ENCODE peak calls at places on chromosomes 11 and 22, in four cellular contexts. One of them, this sample, is unnamed.

GRCh38 chr11:8026982-8027381 is 39.8 kb downstream of the EIF3F start:
- DNase-seq in transverse colon: no peak
- DNase-seq in cardiac muscle cell: no peak
- DNase-seq in neural progenitor cell: no peak
- DNase-seq in this sample: no peak

GRCh38 chr11:126322996-126323395 is 19.1 kb downstream of the DCPS start:
- DNase-seq in transverse colon: no peak
- DNase-seq in cardiac muscle cell: no peak
- DNase-seq in neural progenitor cell: no peak
- DNase-seq in this sample: no peak

GRCh38 chr11:67006029-67006884 is 16.7 kb upstream of the SYT12 start:
- DNase-seq in transverse colon: no peak
- DNase-seq in cardiac muscle cell: no peak
- DNase-seq in neural progenitor cell: peak; percentile 23
- DNase-seq in this sample: no peak

GRCh38 chr11:17978553-17979287 is 34.1 kb downstream of the SERGEF start:
- DNase-seq in transverse colon: peak; percentile 42
- DNase-seq in cardiac muscle cell: peak; percentile 58
- DNase-seq in neural progenitor cell: peak; percentile 79
- DNase-seq in this sample: no peak

GRCh38 chr11:71307811-71308645 is 55.7 kb upstream of the SHANK2 start:
- DNase-seq in transverse colon: no peak
- DNase-seq in cardiac muscle cell: no peak
- DNase-seq in neural progenitor cell: no peak
- DNase-seq in this sample: no peak

GRCh38 chr11:127815316-127815715 is 772.0 kb downstream of the ETS1 start:
- DNase-seq in transverse colon: no peak
- DNase-seq in cardiac muscle cell: no peak
- DNase-seq in neural progenitor cell: no peak
- DNase-seq in this sample: no peak

GRCh38 chr11:102592634-102593581 is 32.2 kb downstream of the MMP20 start:
- DNase-seq in transverse colon: no peak
- DNase-seq in cardiac muscle cell: peak; percentile 37
- DNase-seq in neural progenitor cell: peak; percentile 58
- DNase-seq in this sample: no peak

GRCh38 chr11:3178349-3178748 is 13.2 kb upstream of the OSBPL5 start:
- DNase-seq in transverse colon: no peak
- DNase-seq in cardiac muscle cell: peak; percentile 70
- DNase-seq in neural progenitor cell: no peak
- DNase-seq in this sample: no peak

GRCh38 chr11:72712168-72712721 is 38.0 kb upstream of the PDE2A start:
- DNase-seq in transverse colon: peak; percentile 50
- DNase-seq in cardiac muscle cell: no peak
- DNase-seq in neural progenitor cell: peak; percentile 56
- DNase-seq in this sample: no peak

GRCh38 chr11:71342951-71343827 is 90.8 kb upstream of the SHANK2 start:
- DNase-seq in transverse colon: peak; percentile 38
- DNase-seq in cardiac muscle cell: peak; percentile 41
- DNase-seq in neural progenitor cell: peak; percentile 72
- DNase-seq in this sample: peak; percentile 61

GRCh38 chr11:128871165-128871564 is 4.1 kb upstream of the KCNJ1 start:
- DNase-seq in transverse colon: no peak
- DNase-seq in cardiac muscle cell: no peak
- DNase-seq in neural progenitor cell: peak; percentile 50
- DNase-seq in this sample: no peak

DNA sequence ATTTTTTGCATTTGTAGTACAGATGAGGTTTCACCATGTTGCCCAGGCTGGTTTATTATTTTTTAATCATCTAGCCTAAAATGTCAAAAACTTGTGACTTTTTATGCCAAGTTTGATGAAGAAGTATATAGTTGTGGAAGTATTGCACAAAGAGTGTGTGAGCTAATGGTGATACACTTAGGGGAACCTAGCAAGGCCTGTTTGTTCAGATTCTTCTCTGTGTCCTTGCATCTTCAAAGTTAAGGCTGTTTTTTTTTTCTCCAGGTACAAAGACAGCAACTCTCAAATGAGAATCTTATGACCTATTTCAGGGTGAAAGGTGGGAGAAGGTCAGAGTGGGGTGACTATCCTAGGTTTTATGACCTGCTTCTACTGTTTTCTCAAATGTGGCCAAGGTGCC is 7.3 kb downstream of the SLCO2B1 start:
- DNase-seq in transverse colon: no peak
- DNase-seq in cardiac muscle cell: no peak
- DNase-seq in neural progenitor cell: no peak
- DNase-seq in this sample: no peak
- H3K4me1 ChIP-seq in transverse colon: peaks cover 14% of the 10 kb centered on the region
- H3K4me1 ChIP-seq in cardiac muscle cell: no peaks in the 10 kb centered on the region
- H3K4me1 ChIP-seq in neural progenitor cell: no peaks in the 10 kb centered on the region
- H3K4me1 ChIP-seq in this sample: peaks cover 73% of the 10 kb centered on the region

DNA sequence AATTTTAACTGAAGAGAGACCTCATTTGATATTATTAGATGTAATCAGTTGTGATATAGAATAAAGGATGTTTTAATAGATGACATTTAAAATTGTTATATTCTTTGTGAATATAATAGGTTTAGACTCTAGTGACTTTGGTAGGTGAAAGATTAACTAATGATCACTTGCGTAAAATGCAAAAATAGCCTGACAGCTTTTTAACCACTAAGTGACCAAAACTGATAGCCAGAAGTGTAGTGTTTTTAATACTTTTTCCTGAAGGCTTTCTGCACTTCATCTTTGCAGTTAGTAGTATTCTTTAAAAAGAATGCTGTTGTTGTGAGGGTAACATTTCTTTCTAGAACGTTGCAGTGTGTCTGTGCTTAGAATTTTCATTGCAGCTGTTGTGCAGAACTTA is 5.1 kb downstream of the CAPRIN1 start:
- DNase-seq in transverse colon: no peak
- DNase-seq in cardiac muscle cell: no peak
- DNase-seq in neural progenitor cell: no peak
- DNase-seq in this sample: no peak
- H3K4me3 ChIP-seq in transverse colon: no peak overlapping the region
- H3K4me3 ChIP-seq in cardiac muscle cell: peak overlapping the region; percentile 5
- H3K4me3 ChIP-seq in neural progenitor cell: peak overlapping the region; percentile 100
- H3K4me3 ChIP-seq in this sample: no peak overlapping the region

DNA sequence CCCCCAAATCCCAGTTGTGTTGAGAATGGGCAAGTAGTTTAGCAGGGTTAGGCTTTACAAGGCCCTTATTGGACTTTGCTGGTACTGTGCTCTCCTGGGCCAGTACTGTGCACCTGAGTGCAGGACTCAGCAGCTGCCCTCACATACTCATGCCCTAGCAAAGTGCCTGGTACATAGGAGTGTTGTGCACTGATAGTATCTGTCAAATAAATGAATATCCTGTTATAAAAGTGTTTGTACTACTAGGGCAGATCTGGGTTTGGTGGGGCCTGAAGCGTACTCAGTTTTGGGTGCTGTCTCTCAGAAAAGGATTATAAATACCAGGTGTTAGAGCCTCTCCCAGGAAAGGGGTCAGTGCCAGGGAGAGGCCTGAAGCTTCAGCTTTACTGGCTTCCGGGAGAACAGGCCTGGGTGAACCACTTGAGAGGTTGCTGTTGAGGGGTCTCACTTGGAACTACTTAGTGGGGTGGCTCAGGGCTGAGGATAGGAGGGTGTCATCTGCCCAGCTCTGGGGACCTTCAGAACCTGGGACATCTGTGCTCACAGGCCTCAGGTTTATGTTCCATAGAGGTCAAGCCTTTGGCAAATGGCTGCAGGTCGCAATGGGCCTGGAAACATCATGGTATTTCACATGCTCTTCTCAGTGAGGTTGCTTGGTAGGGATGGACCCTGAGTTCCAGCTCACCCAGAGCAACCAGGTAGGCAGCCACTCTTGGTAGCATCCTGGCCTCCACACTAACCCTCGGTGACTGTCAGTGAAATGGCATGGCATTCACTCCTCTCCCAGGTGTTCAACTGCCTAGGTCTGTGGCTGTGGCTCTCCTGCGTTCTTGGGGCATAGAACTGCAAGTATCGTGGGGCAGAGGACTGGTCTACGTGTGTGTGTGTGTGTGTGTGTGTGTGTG is 106.1 kb downstream of the ZBTB16 start:
- DNase-seq in transverse colon: peak; percentile 51
- DNase-seq in cardiac muscle cell: no peak
- DNase-seq in neural progenitor cell: no peak
- DNase-seq in this sample: no peak
- H3K4me1 ChIP-seq in transverse colon: peaks cover 90% of the 10 kb centered on the region
- H3K4me1 ChIP-seq in cardiac muscle cell: peaks cover 35% of the 10 kb centered on the region
- H3K4me1 ChIP-seq in neural progenitor cell: peaks cover 56% of the 10 kb centered on the region
- H3K4me1 ChIP-seq in this sample: peaks cover 89% of the 10 kb centered on the region

DNA sequence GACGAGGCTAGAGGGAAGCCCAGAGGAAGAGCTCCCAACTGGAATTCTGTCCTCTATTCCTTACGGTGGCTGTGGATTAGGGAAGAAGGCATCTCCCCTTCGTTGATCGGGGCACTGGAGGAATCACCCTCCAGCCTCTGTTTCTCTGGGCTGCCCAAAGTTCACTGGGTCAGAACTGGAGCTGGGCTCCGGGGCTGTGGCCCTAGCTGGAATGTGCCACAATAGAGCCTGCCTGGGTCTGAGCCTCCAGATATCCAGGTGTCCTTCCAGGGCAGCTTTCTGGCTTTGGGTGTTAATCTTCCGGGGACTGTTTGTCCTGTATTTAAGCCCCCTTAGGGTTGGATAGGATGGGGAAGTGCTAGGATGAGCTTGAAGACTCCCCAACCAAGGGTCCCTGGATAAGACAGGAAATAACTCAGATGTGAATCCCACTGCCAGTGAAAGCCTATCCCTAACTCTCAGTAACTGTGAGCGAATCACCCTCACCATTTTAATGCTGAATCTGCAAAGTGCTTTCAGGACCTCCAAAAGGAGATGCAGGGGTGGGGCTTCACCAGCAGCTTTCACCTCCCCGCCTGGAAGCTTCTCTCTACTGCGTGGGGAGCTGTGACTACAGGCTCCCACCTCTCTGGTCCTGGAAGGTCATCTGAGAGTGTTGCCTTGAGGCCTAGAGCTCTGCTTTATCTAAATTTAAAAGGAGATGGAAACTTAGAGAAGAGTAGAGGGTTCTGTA is 9.5 kb downstream of the YPEL4 start:
- DNase-seq in transverse colon: no peak
- DNase-seq in cardiac muscle cell: no peak
- DNase-seq in neural progenitor cell: no peak
- DNase-seq in this sample: no peak
- H3K4me3 ChIP-seq in transverse colon: no peak overlapping the region
- H3K4me3 ChIP-seq in cardiac muscle cell: peak overlapping the region; percentile 92
- H3K4me3 ChIP-seq in neural progenitor cell: peak overlapping the region; percentile 98
- H3K4me3 ChIP-seq in this sample: no peak overlapping the region

DNA sequence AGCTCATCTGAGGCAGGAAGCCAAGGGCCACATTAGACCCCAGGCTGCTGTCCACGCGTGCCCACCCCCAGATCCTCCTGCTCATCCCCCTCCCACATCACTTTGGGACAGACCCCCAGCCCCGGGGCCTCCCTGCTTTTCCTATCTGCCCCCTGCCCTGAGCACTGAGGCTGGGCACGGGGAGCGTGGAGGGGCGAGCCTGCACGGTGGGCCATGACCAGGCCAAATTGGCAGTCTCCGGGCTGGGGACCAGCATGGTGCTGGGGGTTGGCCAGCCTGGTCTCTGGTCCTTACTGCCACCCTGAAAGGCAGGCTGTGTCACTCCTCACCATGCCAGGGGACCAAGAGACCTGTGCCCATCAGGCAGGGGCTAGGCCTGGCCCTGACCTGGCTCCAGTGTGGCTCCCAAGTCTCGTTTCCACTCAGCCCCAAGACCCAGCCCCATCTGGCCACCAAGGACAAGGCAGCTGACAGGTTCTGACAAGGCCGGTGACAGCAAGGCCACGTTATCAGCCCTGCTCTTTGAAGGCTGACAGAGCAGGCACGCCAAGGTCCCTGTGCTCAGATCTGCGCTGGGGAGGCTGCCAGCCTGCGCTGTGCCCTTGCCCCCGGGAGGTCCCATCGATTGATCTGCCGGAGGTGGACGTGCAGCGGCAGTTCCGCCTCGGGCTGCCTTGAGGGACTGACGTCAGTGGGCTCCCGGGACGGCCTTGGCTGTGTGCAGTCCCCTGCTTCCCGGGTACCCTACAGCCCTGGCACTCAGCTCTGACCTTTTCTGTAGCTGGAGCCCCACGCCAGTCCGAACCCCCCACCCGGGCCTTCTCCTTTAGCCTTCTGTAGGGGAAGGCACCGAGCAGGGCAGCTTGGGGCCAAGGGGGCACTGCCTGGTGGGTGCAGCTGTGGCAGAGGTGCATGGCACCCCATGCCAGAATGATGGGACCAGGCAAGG is 3.6 kb downstream of the TNNI2 start:
- DNase-seq in transverse colon: no peak
- DNase-seq in cardiac muscle cell: no peak
- DNase-seq in neural progenitor cell: no peak
- DNase-seq in this sample: no peak
- H3K4me1 ChIP-seq in transverse colon: no peaks in the 10 kb centered on the region
- H3K4me1 ChIP-seq in cardiac muscle cell: peaks cover 36% of the 10 kb centered on the region
- H3K4me1 ChIP-seq in neural progenitor cell: peaks cover 5% of the 10 kb centered on the region
- H3K4me1 ChIP-seq in this sample: peaks cover 3% of the 10 kb centered on the region

GRCh38 chr22:46673677-46674236 is 53.6 kb downstream of the GRAMD4 start:
- DNase-seq in transverse colon: no peak
- DNase-seq in cardiac muscle cell: no peak
- DNase-seq in neural progenitor cell: no peak
- DNase-seq in this sample: no peak
- H3K4me3 ChIP-seq in transverse colon: no peak overlapping the region
- H3K4me3 ChIP-seq in cardiac muscle cell: no peak overlapping the region
- H3K4me3 ChIP-seq in neural progenitor cell: no peak overlapping the region
- H3K4me3 ChIP-seq in this sample: peak overlapping the region; percentile 5

DNA sequence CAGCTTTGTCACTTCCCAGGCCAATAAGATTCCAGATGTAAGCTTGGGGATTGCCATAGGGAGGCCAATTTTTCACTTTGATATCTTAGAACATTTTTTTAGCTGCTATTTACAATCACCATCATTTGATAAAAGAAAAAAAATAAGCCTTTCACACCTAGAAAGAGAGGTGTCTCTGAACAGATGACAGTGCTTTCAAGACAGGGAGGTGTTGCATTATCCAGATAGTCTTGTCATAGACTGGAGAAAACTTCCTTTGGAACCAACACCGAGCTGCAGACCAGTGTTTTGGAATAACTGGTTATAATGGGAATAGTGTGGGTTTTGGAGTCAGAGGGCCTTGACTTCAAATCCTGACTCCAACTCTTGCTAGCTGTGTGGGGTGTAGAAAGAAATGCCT is 101.0 kb downstream of the SLC1A2 start:
- DNase-seq in transverse colon: no peak
- DNase-seq in cardiac muscle cell: no peak
- DNase-seq in neural progenitor cell: no peak
- DNase-seq in this sample: no peak
- H3K4me1 ChIP-seq in transverse colon: no peaks in the 10 kb centered on the region
- H3K4me1 ChIP-seq in cardiac muscle cell: peaks cover 10% of the 10 kb centered on the region
- H3K4me1 ChIP-seq in neural progenitor cell: no peaks in the 10 kb centered on the region
- H3K4me1 ChIP-seq in this sample: no peaks in the 10 kb centered on the region

This sample was measured in Peyer's patch.